ENCODE peak calls at places on chromosomes 7 and 10, in six cellular contexts. F is Calu3, J is osteocyte, I is nephron progenitor cell, C is RWPE1, R is fibroblast of lung. G is an unnamed sample.

GRCh38 chr10:20330246-20330645 is 514.0 kb downstream of the PLXDC2 start:
- DNase-seq in I (no peak), C (no peak), J (no peak), F (no peak), R (no peak), G (no peak)

GRCh38 chr10:88890681-88891371 is 10.8 kb downstream of the STAMBPL1 start:
- DNase-seq in J (no peak), C (no peak), R (no peak), F (no peak), I (no peak), G (no peak)

GRCh38 chr7:44639701-44640321 is 33.4 kb downstream of the OGDH start:
- DNase-seq in C (peak), F (peak), R (peak), J (peak), I (peak), G (peak)

GRCh38 chr7:80900583-80901576 is 18.0 kb downstream of the SEMA3C start:
- DNase-seq in J (no peak), R (peak), I (no peak), F (no peak), C (peak), G (no peak)

GRCh38 chr7:148883233-148884048 is 650 bp downstream of the EZH2 start:
- DNase-seq in R (no peak), F (peak), I (peak), C (peak), J (peak), G (peak)

GRCh38 chr10:82294874-82295378 is 419.9 kb downstream of the NRG3 start:
- DNase-seq in C (no peak), R (no peak), J (no peak), I (no peak), F (no peak), G (no peak)

GRCh38 chr7:83579740-83580139 is 69.2 kb downstream of the SEMA3E start:
- DNase-seq in R (peak), C (peak), J (no peak), I (no peak), F (no peak), G (no peak)

GRCh38 chr7:2956526-2957368 is 86.9 kb downstream of the CARD11 start:
- DNase-seq in F (peak), C (peak), R (peak), J (no peak), I (no peak), G (peak)

GRCh38 chr10:6737758-6738463 is 157.8 kb upstream of the PRKCQ start:
- DNase-seq in J (no peak), F (peak), R (peak), C (peak), I (no peak), G (peak)

GRCh38 chr7:101936223-101936611 is 118.8 kb downstream of the CUX1 start:
- DNase-seq in C (no peak), R (no peak), I (no peak), J (no peak), F (no peak), G (no peak)

GRCh38 chr10:42875792-42876191 is 93.2 kb downstream of the BMS1 start:
- DNase-seq in J (no peak), R (peak), I (no peak), C (no peak), F (no peak), G (no peak)

GRCh38 chr10:72242675-72243074 is 26.6 kb upstream of the ASCC1 start:
- DNase-seq in R (peak), C (no peak), I (no peak), J (peak), F (no peak), G (peak)

GRCh38 chr7:33807779-33808482 is 97.4 kb upstream of the BMPER start:
- DNase-seq in J (peak), I (peak), R (peak), C (peak), F (peak), G (peak)

GRCh38 chr10:58701398-58702135 is 188.9 kb downstream of the BICC1 start:
- DNase-seq in I (no peak), R (peak), C (peak), J (no peak), F (no peak), G (no peak)

GRCh38 chr10:49109669-49110335 is 5.5 kb downstream of the VSTM4 start:
- DNase-seq in C (no peak), R (peak), F (no peak), I (no peak), J (no peak), G (no peak)

GRCh38 chr7:151336027-151336720 is 5.4 kb upstream of the NUB1 start:
- DNase-seq in R (no peak), J (peak), F (no peak), C (no peak), I (no peak), G (no peak)

GRCh38 chr7:34916267-34916666 is 121.0 kb downstream of the DPY19L1 start:
- DNase-seq in R (no peak), I (no peak), C (no peak), F (no peak), J (no peak), G (no peak)

GRCh38 chr10:43093423-43094090 is 16.7 kb downstream of the RET start:
- DNase-seq in C (no peak), R (no peak), F (no peak), I (peak), J (no peak), G (no peak)

GRCh38 chr10:86711957-86712708 is 43.8 kb downstream of the LDB3 start:
- DNase-seq in R (peak), F (peak), J (no peak), I (peak), C (peak), G (peak)

GRCh38 chr10:35910234-35910633 is 268.1 kb upstream of the FZD8 start:
- DNase-seq in C (peak), I (no peak), J (no peak), F (no peak), R (peak), G (no peak)

GRCh38 chr10:124267231-124267885 is 151.4 kb downstream of the OAT start:
- DNase-seq in F (no peak), I (no peak), J (no peak), C (no peak), R (peak), G (no peak)

GRCh38 chr7:158885624-158886023 is 29.3 kb downstream of the DYNC2I1 start:
- DNase-seq in J (no peak), I (no peak), C (peak), R (peak), F (no peak), G (no peak)
- TF ChIP-seq CTCF in J (peak), I (peak), C (peak), R (no peak), F (no peak), G (peak)

GRCh38 chr10:133351408-133352318 is 4.5 kb downstream of the PRAP1 start:
- DNase-seq in J (no peak), I (no peak), F (no peak), C (no peak), R (no peak), G (no peak)
- TF ChIP-seq CTCF in J (no peak), I (no peak), F (no peak), C (no peak), R (no peak), G (no peak)

GRCh38 chr7:28358423-28358868 is 53.9 kb upstream of the CREB5 start:
- DNase-seq in R (peak), F (peak), C (peak), I (no peak), J (no peak), G (no peak)

GRCh38 chr7:28364082-28364481 is 48.2 kb upstream of the CREB5 start:
- DNase-seq in I (no peak), J (no peak), C (no peak), F (no peak), R (no peak), G (no peak)

GRCh38 chr7:28360739-28361138 is 51.6 kb upstream of the CREB5 start:
- DNase-seq in J (no peak), I (no peak), F (peak), R (no peak), C (no peak), G (no peak)

DNA sequence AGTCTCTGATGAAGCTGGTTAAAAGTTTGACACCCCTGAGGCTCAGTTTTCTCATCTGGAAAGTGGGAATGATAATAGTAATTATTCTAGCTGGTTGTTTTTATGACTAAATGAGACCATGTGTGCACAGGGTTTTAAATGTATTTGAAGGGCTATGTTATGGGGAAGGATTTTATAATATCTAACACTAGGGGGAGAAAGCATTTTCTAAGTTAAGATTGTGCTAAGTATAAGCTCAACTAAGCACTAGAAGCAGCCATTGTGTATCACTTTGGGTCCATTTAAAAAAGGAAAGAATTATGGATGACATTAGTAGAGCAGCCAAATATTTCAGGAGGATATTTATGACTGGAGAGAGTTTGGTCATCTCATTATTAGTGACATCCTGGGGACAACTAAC is 49.5 kb upstream of the CREB5 start:
- DNase-seq in I (no peak), C (no peak), F (no peak), R (no peak), J (no peak), G (no peak)
- TF ChIP-seq CTCF in I (no peak), C (no peak), F (peak), R (no peak), J (peak), G (peak)

DNA sequence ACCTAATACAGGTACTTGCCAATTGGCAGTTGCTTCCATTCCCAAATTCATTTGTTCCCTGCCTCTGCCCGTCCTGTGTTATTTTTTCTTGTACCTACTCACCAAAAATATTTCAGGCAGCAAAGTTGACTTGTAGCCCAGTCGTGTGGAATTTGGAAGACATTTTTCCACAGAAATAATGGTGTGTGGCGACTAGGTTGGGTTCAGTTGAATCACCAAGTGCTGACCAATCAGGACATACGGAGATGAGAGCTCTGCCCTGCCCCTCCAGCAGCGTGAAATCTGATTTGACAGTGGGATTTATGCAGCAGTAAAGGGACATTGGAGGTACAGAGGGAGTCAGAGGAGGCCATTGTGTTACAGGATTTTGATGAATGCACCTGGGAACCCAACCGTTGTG is 216.9 kb downstream of the CCDC3 start:
- DNase-seq in I (no peak), J (no peak), R (no peak), C (no peak), F (no peak), G (no peak)
- TF ChIP-seq CTCF in I (no peak), J (no peak), R (no peak), C (no peak), F (no peak), G (no peak)

GRCh38 chr7:105752671-105753275 is 123.6 kb downstream of the ATXN7L1 start:
- DNase-seq in I (no peak), J (no peak), R (no peak), C (no peak), F (no peak), G (no peak)

GRCh38 chr7:105751054-105751453 is 125.3 kb downstream of the ATXN7L1 start:
- DNase-seq in I (no peak), R (no peak), F (no peak), J (no peak), C (no peak), G (no peak)

GRCh38 chr7:105745681-105746330 is 130.6 kb downstream of the ATXN7L1 start:
- DNase-seq in C (no peak), R (no peak), I (no peak), J (no peak), F (no peak), G (no peak)

GRCh38 chr7:105743351-105743812 is 133.0 kb downstream of the ATXN7L1 start:
- DNase-seq in I (no peak), F (no peak), C (no peak), J (no peak), R (no peak), G (no peak)

GRCh38 chr7:105748701-105749100 is 127.7 kb downstream of the ATXN7L1 start:
- DNase-seq in C (no peak), R (no peak), I (no peak), F (no peak), J (no peak), G (no peak)
- TF ChIP-seq CTCF in C (no peak), R (no peak), I (no peak), F (no peak), J (peak), G (no peak)

DNA sequence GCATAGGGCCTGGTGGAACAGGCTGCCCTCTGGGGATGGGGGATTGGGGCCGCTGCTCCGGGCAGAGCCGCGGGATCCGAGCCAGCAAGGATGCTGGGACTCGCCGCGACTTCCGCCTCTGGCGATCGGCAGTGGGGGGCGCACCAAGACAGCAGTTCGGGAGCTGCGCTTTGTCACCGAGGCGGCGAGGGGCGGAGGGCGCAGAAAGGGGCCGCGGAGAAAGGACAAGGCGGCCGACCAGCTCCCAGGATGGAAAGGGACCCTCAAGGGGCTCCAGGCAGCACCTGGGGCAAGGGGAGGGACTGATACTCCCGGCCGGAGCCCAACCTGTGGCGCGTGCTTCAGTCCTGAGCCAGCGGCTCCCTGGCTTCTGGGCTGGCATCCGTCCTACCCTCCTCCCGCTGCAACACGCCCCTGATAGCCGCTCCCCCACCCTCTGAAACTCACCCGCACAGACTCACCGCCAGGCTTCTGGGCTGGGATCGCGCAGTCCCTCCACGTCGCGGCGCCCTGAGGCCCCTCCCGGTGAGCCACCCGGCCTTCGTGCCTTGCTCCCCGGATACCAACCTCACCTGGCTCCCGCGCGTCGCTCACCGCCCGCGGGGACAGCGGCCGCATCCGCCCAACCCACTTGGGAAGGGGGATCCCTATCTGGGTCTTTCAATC is 7.1 kb upstream of the EVX1 start:
- DNase-seq in F (peak), I (peak), R (no peak), J (no peak), C (peak), G (peak)
- TF ChIP-seq CTCF in F (peak), I (peak), R (peak), J (peak), C (peak), G (no peak)

GRCh38 chr10:116272497-116273221 is at the start of gene GFRA1:
- DNase-seq in R (peak), I (peak), F (no peak), C (no peak), J (peak), G (no peak)
- TF ChIP-seq CTCF in R (no peak), I (no peak), F (no peak), C (no peak), J (peak), G (no peak)

DNA sequence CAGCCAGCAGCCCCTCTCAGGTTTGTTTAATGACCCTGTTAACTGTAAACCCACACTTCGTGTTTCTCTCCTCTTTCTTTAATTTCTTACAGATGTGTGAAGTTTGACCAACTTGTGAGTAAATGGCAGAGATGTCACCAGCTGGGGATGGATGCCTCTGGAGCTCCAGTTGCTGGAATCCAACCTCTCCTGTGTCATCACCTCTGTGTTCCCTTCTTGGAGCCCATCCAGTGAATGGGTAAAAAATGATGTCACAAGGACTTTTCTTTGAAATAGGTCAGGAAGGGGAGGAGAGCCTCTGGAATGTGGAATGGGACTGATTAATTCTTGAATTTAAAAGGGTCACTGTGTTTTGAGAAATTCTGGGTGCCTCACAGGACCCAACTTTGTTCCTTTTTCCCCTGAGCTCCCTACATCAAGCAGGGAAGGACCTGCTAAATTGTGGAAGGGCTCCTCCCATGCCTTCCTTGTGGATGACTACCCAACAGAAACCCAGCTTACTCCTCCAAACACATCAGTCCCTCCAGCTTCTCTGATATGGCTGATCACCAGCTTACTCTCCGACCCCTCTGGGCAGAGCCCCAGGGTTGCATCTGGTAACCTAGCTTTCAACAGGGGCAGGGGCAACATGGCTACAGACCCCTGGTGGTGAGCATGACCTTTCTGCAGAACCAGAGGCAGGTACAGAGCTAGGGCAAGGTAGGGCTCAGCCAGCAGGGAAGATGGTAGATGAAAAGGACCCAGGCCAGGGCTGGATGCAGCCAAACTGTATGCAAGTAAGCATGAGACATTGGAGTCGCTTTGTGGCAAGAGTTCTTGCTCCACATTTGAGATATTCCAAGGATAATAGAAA is 67.5 kb downstream of the STRA8 start:
- DNase-seq in J (peak), I (no peak), R (no peak), C (no peak), F (no peak), G (no peak)
- TF ChIP-seq CTCF in J (no peak), I (no peak), R (no peak), C (no peak), F (no peak), G (no peak)

GRCh38 chr10:23693398-23693797 is 254.5 kb downstream of the OTUD1 start:
- DNase-seq in R (no peak), I (peak), C (no peak), F (peak), J (no peak), G (peak)
- TF ChIP-seq CTCF in R (no peak), I (peak), C (no peak), F (no peak), J (no peak), G (no peak)

DNA sequence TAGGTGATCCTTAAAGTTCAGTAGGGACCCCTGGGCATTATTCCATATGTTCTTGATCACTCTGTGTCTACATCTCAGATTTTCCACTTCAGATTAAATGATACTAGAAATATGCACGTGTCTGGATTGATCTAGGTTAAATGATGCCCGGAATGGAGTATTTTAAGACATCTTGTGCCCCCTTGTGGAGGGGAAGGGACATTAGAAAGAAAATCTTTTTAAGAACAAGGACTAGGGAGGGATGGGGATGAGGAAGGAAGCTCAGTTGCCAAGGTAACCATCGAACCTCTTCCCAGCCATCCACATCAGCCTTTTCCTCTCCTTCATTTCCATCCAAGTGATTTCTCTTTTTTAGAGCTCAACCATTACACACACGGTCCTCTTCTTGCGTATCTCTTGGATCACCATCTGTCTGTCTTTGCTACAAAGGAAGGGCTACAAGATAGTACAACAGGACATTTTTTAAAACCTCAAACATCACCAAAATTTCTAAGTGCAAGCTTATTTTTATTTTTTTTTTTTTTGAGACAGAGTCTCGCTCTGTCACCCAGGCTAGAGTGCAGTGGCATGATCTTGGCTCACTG is 40.5 kb downstream of the PRSS2 start:
- DNase-seq in F (peak), R (peak), C (peak), J (no peak), I (peak), G (peak)
- TF ChIP-seq CTCF in F (peak), R (peak), C (peak), J (peak), I (peak), G (peak)